ENCODE peak calls at places on chromosome 13, in four cellular contexts. W is activated CD4-positive, alpha-beta T cell treated with anti-CD3 and anti-CD28 coated beads, Interleukin-2, amount 50 U/mL, for 1 hour; I is C1 segment of cervical spinal cord; S is NCI-H1436. R is an unnamed sample.

GRCh38 chr13:98089246-98089645 is 53.6 kb upstream of the FARP1 start:
- DNase-seq in I (no peak), W (no peak), S (no peak), R (no peak)

GRCh38 chr13:46551410-46552301 is 1.3 kb upstream of the LRCH1 start:
- DNase-seq in S (peak; percentile 36), I (peak; percentile 58), W (peak; percentile 66), R (peak; percentile 89)

GRCh38 chr13:30924321-30924720 is 8.1 kb upstream of the TEX26 start:
- DNase-seq in S (no peak), I (no peak), W (no peak), R (no peak)

GRCh38 chr13:37685206-37685605 is 86.6 kb upstream of the POSTN start:
- DNase-seq in I (no peak), S (no peak), W (no peak), R (no peak)

GRCh38 chr13:99432637-99433542 is 68.4 kb upstream of the TM9SF2 start:
- DNase-seq in W (peak; percentile 72), S (no peak), I (peak; percentile 12), R (peak; percentile 15)

GRCh38 chr13:64397699-64398098 is 2832.4 kb downstream of the PCDH9 start:
- DNase-seq in S (no peak), I (no peak), W (no peak), R (no peak)

GRCh38 chr13:95180513-95181245 is 120.6 kb downstream of the ABCC4 start:
- DNase-seq in S (no peak), W (no peak), I (no peak), R (no peak)

GRCh38 chr13:31314961-31315360 is 115.2 kb downstream of the B3GLCT start:
- DNase-seq in W (no peak), S (no peak), I (no peak), R (no peak)

GRCh38 chr13:50684366-50684765 is 159.1 kb downstream of the DLEU7 start:
- DNase-seq in S (no peak), I (peak; percentile 54), W (no peak), R (no peak)

GRCh38 chr13:77213644-77214043 is 113.2 kb downstream of the MYCBP2 start:
- DNase-seq in S (no peak), I (no peak), W (no peak), R (no peak)

GRCh38 chr13:39023316-39023715 is 14.6 kb downstream of the PROSER1 start:
- DNase-seq in S (no peak), W (no peak), I (no peak), R (no peak)

GRCh38 chr13:89936256-89936655 is 1411.2 kb upstream of the MIR17HG start:
- DNase-seq in W (no peak), S (no peak), I (no peak), R (no peak)

GRCh38 chr13:70849267-70849666 is 741.0 kb upstream of the KLHL1 start:
- DNase-seq in I (no peak), S (no peak), W (no peak), R (no peak)

GRCh38 chr13:87999791-88000190 is 328.6 kb downstream of the SLITRK5 start:
- DNase-seq in I (no peak), S (no peak), W (no peak), R (no peak)

GRCh38 chr13:41111454-41111853 is 21.1 kb downstream of the KBTBD6 start:
- DNase-seq in I (no peak), S (no peak), W (no peak), R (no peak)

GRCh38 chr13:18944501-18945068 is 237.0 kb downstream of the TUBA3C start:
- DNase-seq in S (no peak), I (no peak), W (no peak), R (no peak)

GRCh38 chr13:85618514-85618913 is 180.7 kb downstream of the SLITRK6 start:
- DNase-seq in W (no peak), S (no peak), I (no peak), R (no peak)

GRCh38 chr13:104984296-104984818 is 1551.1 kb downstream of the EFNB2 start:
- DNase-seq in W (peak; percentile 10), S (no peak), I (no peak), R (no peak)

GRCh38 chr13:73623281-73623680 is 510.9 kb downstream of the KLF12 start:
- DNase-seq in S (no peak), W (no peak), I (no peak), R (no peak)

GRCh38 chr13:31101511-31102170 is 60.1 kb downstream of the HSPH1 start:
- DNase-seq in W (no peak), S (no peak), I (no peak), R (no peak)

GRCh38 chr13:26872444-26873173 is 112.0 kb upstream of the GPR12 start:
- DNase-seq in W (peak; percentile 43), I (peak; percentile 55), S (peak; percentile 12), R (peak; percentile 91)

R was measured in WERI-Rb-1.